ENCODE peak calls at places on chromosomes 1 and 21, in six cellular contexts. X is GM12878, S is K562, C is A549, P is endothelial cell of umbilical vein, T is HepG2. J is an unnamed sample.

GRCh38 chr1:234584431-234584805 is 25.6 kb downstream of the IRF2BP2 start:
- DNase-seq in S (no peak), C (no peak), T (no peak), P (no peak), X (no peak), J (no peak)

GRCh38 chr1:16459503-16459902 is 19.0 kb downstream of the NECAP2 start:
- DNase-seq in X (no peak), C (no peak), P (no peak), S (no peak), T (no peak), J (no peak)

GRCh38 chr1:20739225-20739624 is 6.7 kb upstream of the SH2D5 start:
- DNase-seq in S (no peak), T (no peak), P (no peak), X (no peak), C (peak), J (no peak)

GRCh38 chr1:237677979-237678378 is 212.7 kb downstream of the ZP4 start:
- DNase-seq in X (no peak), C (peak), T (no peak), P (no peak), S (no peak), J (peak)

GRCh38 chr1:1910651-1911389 is 4.2 kb upstream of the CALML6 start:
- DNase-seq in S (no peak), X (no peak), P (no peak), C (no peak), T (no peak), J (no peak)

GRCh38 chr1:156551066-156551643 is 21.2 kb downstream of the IQGAP3 start:
- DNase-seq in S (no peak), P (no peak), C (no peak), X (no peak), T (peak), J (no peak)

GRCh38 chr1:2019162-2019542 is at the start of gene GABRD:
- DNase-seq in X (no peak), C (no peak), S (peak), T (no peak), P (no peak), J (no peak)

GRCh38 chr1:52404116-52404974 is at the start of the genes ORC1 and PRPF38A:
- DNase-seq in X (peak), T (peak), P (peak), C (peak), S (peak), J (peak)

GRCh38 chr1:165355977-165356811 is at the start of gene LMX1A:
- DNase-seq in S (no peak), P (no peak), C (peak), X (no peak), T (no peak), J (no peak)

GRCh38 chr1:7441442-7441841 is 329.7 kb upstream of the VAMP3 start:
- DNase-seq in C (no peak), T (no peak), X (no peak), S (no peak), P (no peak), J (no peak)

GRCh38 chr1:192445849-192446489 is 129.2 kb downstream of the RGS21 start:
- DNase-seq in T (peak), S (peak), C (peak), X (no peak), P (peak), J (peak)

GRCh38 chr21:27648560-27648959 is 681.7 kb upstream of the ADAMTS5 start:
- DNase-seq in C (no peak), X (no peak), T (no peak), P (peak), S (no peak), J (no peak)

DNA sequence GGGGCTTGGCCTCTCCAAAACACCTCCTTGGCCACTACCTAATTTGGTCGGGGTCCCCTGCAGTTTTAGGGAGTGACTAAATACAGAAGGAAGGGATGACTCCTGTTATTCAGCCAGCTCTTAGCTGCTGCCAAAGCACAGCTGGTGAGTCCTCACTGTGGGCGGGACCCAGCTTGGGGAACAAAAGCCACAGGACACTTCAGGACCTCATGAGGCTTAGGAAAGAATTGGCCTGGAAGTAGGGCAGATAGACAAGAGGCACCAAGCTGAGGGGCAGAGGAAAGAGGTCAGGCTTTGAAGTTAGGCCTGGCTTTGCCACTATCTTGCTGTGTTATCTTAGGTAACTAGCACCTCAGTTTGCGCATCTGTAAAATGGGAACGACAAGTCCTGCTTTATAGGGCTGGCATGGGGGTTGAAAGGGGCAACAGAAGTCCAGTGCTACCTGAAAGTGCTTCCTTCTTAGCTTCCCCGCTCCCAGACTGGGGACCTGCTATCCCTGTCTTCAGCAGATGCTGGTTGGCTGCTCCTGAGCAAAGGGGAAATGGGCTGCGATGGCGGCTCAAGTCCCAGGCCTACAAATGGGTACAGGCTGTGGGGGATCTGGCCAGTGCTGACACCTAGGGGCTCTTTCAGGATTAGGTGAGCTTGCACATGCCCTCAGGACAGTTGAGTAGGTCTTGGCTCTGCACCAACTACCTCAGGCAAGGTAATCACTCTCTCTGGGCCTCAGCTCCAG is 15.7 kb downstream of the IFI6 start:
- DNase-seq in S (no peak), C (no peak), X (no peak), T (no peak), P (no peak), J (peak)
- TF ChIP-seq MAX in S (no peak), C (no peak), X (no peak), T (no peak), P (no peak), J (no peak)

GRCh38 chr1:42340898-42341297 is 5.9 kb upstream of the FOXJ3 start:
- DNase-seq in S (no peak), X (no peak), C (no peak), T (no peak), P (no peak), J (no peak)
- TF ChIP-seq MYC in S (no peak), X (no peak), C (no peak), T (no peak), P (no peak), J (no peak)

GRCh38 chr1:44808938-44809917 is 905 bp downstream of the BTBD19 start:
- DNase-seq in S (peak), P (peak), X (peak), T (peak), C (peak), J (peak)
- TF ChIP-seq POLR2A in S (peak), P (peak), X (peak), T (no peak), C (no peak), J (no peak)

GRCh38 chr1:10451286-10451685 is 1.5 kb downstream of the CORT start:
- DNase-seq in C (no peak), P (peak), T (no peak), X (no peak), S (no peak), J (no peak)
- TF ChIP-seq MAX in C (no peak), P (no peak), T (no peak), X (no peak), S (no peak), J (no peak)

GRCh38 chr1:178954291-178954690 is 71.4 kb upstream of the FAM20B start:
- DNase-seq in C (no peak), X (no peak), S (no peak), P (no peak), T (no peak), J (peak)

GRCh38 chr1:178951600-178951999 is 74.1 kb upstream of the FAM20B start:
- DNase-seq in X (no peak), T (no peak), S (no peak), P (no peak), C (no peak), J (no peak)

GRCh38 chr1:178953538-178954207 is 72.0 kb upstream of the FAM20B start:
- DNase-seq in S (no peak), T (no peak), C (no peak), P (no peak), X (no peak), J (no peak)

GRCh38 chr1:178954937-178955336 is 70.8 kb upstream of the FAM20B start:
- DNase-seq in S (no peak), C (no peak), P (no peak), T (no peak), X (no peak), J (no peak)

DNA sequence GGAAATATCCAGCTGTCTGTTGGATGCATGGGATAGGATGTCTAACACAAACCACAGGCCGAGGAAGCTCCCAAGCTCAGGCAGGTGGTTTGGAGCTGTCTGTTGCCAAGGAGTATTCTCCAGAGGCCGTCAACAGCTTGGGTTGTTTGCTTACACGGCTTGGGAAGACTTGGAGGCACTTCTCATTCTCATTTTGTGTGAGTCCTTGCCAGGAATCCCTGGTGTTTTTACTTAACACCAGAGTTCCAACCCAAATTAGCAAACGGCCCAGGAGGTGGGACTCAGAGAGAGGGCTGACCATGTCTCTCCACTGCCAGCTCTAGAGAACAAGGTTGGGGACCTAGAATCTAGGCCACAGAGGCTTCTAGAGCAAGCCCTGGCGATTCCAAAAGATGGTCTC is 72.7 kb upstream of the FAM20B start:
- DNase-seq in P (no peak), C (no peak), S (no peak), T (no peak), X (no peak), J (no peak)
- TF ChIP-seq MYC in P (no peak), C (no peak), S (no peak), T (no peak), X (no peak), J (no peak)

J was measured in NB4.